ENCODE peak calls at places on chromosomes 2 and 18, in five cellular contexts. I is K562, X is fibroblast of lung, G is H9, P is mammary epithelial cell. W is an unnamed sample. For H3K79me2, the result is how much of the 10 kb centered on the place peaks cover.

GRCh38 chr2:231643494-231643888 is 50.8 kb downstream of the TEX44 start:
- DNase-seq in I (no peak), X (no peak), G (no peak), P (no peak), W (no peak)

GRCh38 chr2:211396815-211397214 is 840.4 kb downstream of the CPS1 start:
- DNase-seq in I (no peak), X (no peak), G (no peak), P (no peak), W (no peak)

GRCh38 chr2:238286987-238287386 is 1.4 kb downstream of the PER2 start:
- DNase-seq in I (no peak), X (no peak), G (no peak), P (no peak), W (no peak)

GRCh38 chr2:152336854-152337510 is 2.0 kb downstream of the FMNL2 start:
- DNase-seq in I (no peak), X (peak), G (peak), P (peak), W (no peak)

GRCh38 chr18:62398291-62398690 is 73.2 kb downstream of the TNFRSF11A start:
- DNase-seq in I (no peak), X (no peak), G (no peak), P (no peak), W (no peak)

GRCh38 chr2:132669854-132670103 is 226 bp downstream of the LYPD1 start:
- DNase-seq in I (no peak), X (no peak), G (no peak), P (peak), W (no peak)

GRCh38 chr18:38362286-38362792 is 796.7 kb upstream of the CELF4 start:
- DNase-seq in I (no peak), X (no peak), G (peak), P (no peak), W (no peak)

GRCh38 chr2:74009577-74009976 is 24.9 kb downstream of the TET3 start:
- DNase-seq in I (no peak), X (no peak), G (no peak), P (no peak), W (no peak)

GRCh38 chr2:166090900-166091299 is 36.9 kb downstream of the SCN1A start:
- DNase-seq in I (no peak), X (peak), G (no peak), P (peak), W (no peak)

GRCh38 chr2:120316528-120317179 is 29.3 kb upstream of the INHBB start:
- DNase-seq in I (no peak), X (no peak), G (no peak), P (no peak), W (no peak)

GRCh38 chr18:40570615-40571014 is 1384.4 kb upstream of the PIK3C3 start:
- DNase-seq in I (no peak), X (no peak), G (no peak), P (no peak), W (no peak)

GRCh38 chr2:57701391-57701791 is 345.2 kb upstream of the VRK2 start:
- DNase-seq in I (no peak), X (no peak), G (no peak), P (no peak), W (no peak)

GRCh38 chr2:159155315-159155714 is 131.2 kb downstream of the WDSUB1 start:
- DNase-seq in I (no peak), X (no peak), G (peak), P (peak), W (peak)

GRCh38 chr2:39623916-39624315 is 41.8 kb upstream of the TMEM178A start:
- DNase-seq in I (no peak), X (no peak), G (no peak), P (no peak), W (no peak)

GRCh38 chr2:173231465-173231864 is 123.2 kb upstream of the CDCA7 start:
- DNase-seq in I (no peak), X (no peak), G (no peak), P (no peak), W (no peak)

GRCh38 chr2:114022360-114023085 is 132.6 kb downstream of the ACTR3 start:
- DNase-seq in I (no peak), X (peak), G (no peak), P (peak), W (peak)

GRCh38 chr18:73980289-73980979 is 167.2 kb downstream of the FBXO15 start:
- DNase-seq in I (peak), X (no peak), G (peak), P (peak), W (no peak)

GRCh38 chr2:10717630-10718029 is 3.8 kb upstream of the ATP6V1C2 start:
- DNase-seq in I (peak), X (peak), G (no peak), P (peak), W (peak)

GRCh38 chr18:58965930-58966662 is 101.4 kb downstream of the ZNF532 start:
- DNase-seq in I (no peak), X (no peak), G (no peak), P (no peak), W (no peak)
- H3K27ac ChIP-seq in I (no peak), X (no peak), G (no peak), P (no peak), W (no peak)

DNA sequence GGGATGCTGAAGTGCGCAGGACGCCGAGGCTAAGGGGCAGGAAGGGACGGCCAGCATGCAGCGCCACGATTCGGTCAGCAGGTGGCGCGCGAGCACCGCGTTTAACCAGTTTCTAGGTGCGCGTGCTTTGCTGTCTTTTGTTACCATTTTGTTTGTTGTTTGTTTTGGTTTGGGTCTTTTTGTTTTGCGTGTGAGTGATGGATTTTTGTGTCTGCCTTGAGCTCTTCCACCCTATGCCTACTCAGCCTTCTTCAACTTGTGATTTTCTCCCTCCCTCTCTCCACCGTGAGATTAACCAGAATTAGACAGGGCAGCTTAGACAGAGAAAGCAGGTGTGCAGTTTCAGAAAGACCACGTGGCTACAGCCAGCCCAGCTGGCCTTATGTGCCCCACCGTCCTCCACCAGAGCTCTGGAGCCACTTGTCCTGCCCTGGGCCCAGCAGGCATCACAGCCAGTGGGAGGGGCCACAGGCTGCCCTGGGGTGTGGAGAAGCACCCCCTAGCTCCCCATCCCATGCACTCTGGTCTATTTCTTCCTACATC is 180.2 kb downstream of the RNF144A start:
- DNase-seq in I (peak), X (peak), G (peak), P (peak), W (no peak)
- H3K9ac ChIP-seq in I (no peak), X (no peak), G (no peak), P (no peak), W (no peak)

GRCh38 chr2:230425377-230425776 is 9.4 kb downstream of the SP100 start:
- DNase-seq in I (no peak), X (no peak), G (no peak), P (no peak), W (no peak)
- H3K79me2 ChIP-seq in I (half or more), X (half or more), G (under half), P (half or more), W (half or more)

GRCh38 chr2:216648105-216648504 is 14.9 kb downstream of the IGFBP2 start:
- DNase-seq in I (no peak), X (peak), G (no peak), P (peak), W (no peak)

GRCh38 chr2:216646116-216646515 is 12.9 kb downstream of the IGFBP2 start:
- DNase-seq in I (no peak), X (no peak), G (no peak), P (no peak), W (no peak)

GRCh38 chr2:216645636-216645950 is 12.4 kb downstream of the IGFBP2 start:
- DNase-seq in I (no peak), X (no peak), G (no peak), P (no peak), W (no peak)

GRCh38 chr2:216644846-216645635 is 11.8 kb downstream of the IGFBP2 start:
- DNase-seq in I (no peak), X (no peak), G (no peak), P (no peak), W (no peak)

GRCh38 chr2:216643986-216644662 is 10.9 kb downstream of the IGFBP2 start:
- DNase-seq in I (no peak), X (no peak), G (no peak), P (no peak), W (no peak)
- H3K27ac ChIP-seq in I (no peak), X (no peak), G (no peak), P (no peak), W (no peak)

GRCh38 chr2:110677080-110677479 is 783 bp downstream of the BUB1 start:
- DNase-seq in I (no peak), X (no peak), G (no peak), P (no peak), W (no peak)
- H3K9ac ChIP-seq in I (peak), X (no peak), G (peak), P (peak), W (peak)

GRCh38 chr18:13623348-13623747 is 103.0 kb downstream of the FAM210A start:
- DNase-seq in I (no peak), X (no peak), G (no peak), P (no peak), W (no peak)
- H3K79me2 ChIP-seq in I (under half), X (under half), G (under half), P (under half), W (under half)